ENCODE peak calls at places on chromosomes 2 and 18, in five cellular contexts. P, N, T, A and H are unnamed samples.

GRCh38 chr2:16973586-16974274 is 308.1 kb upstream of the CYRIA start:
- DNase-seq in N (no peak), A (no peak), P (no peak), T (no peak), H (no peak)

GRCh38 chr2:26605195-26605968 is 35.8 kb downstream of the CIB4 start:
- DNase-seq in P (no peak), N (peak), A (peak), T (peak), H (peak)

GRCh38 chr2:98333922-98334321 is 12.3 kb upstream of the CNGA3 start:
- DNase-seq in N (no peak), P (no peak), T (no peak), A (peak), H (no peak)

GRCh38 chr18:59874166-59874565 is 25.6 kb upstream of the PMAIP1 start:
- DNase-seq in N (peak), T (no peak), A (peak), P (no peak), H (no peak)

GRCh38 chr2:68086166-68086565 is 23.4 kb upstream of the C1D start:
- DNase-seq in P (peak), T (no peak), A (no peak), N (no peak), H (no peak)

GRCh38 chr2:42881732-42882131 is 89.3 kb upstream of the HAAO start:
- DNase-seq in P (no peak), N (no peak), A (peak), T (no peak), H (no peak)

GRCh38 chr2:159281002-159281401 is 5.5 kb downstream of the WDSUB1 start:
- DNase-seq in N (no peak), T (no peak), P (no peak), A (no peak), H (no peak)

GRCh38 chr2:54577035-54577434 is 120.9 kb downstream of the SPTBN1 start:
- DNase-seq in N (no peak), T (peak), P (no peak), A (no peak), H (peak)

GRCh38 chr2:15674637-15675455 is 83.2 kb downstream of the DDX1 start:
- DNase-seq in P (no peak), T (no peak), A (no peak), N (no peak), H (no peak)

GRCh38 chr18:69569133-69569532 is 168.4 kb downstream of the DOK6 start:
- DNase-seq in T (no peak), N (no peak), P (no peak), A (no peak), H (no peak)

GRCh38 chr2:142834003-142834402 is 43.5 kb upstream of the KYNU start:
- DNase-seq in T (no peak), N (no peak), A (peak), P (no peak), H (no peak)

GRCh38 chr2:110724820-110725219 is 7.6 kb upstream of the ACOXL start:
- DNase-seq in T (no peak), P (no peak), A (no peak), N (no peak), H (no peak)

GRCh38 chr18:42274488-42275137 is 319.6 kb downstream of the PIK3C3 start:
- DNase-seq in T (peak), N (no peak), P (no peak), A (peak), H (no peak)

GRCh38 chr2:64112016-64112415 is 32.2 kb downstream of the PELI1 start:
- DNase-seq in A (no peak), T (no peak), N (no peak), P (no peak), H (no peak)

GRCh38 chr2:222865301-222865700 is 4.5 kb downstream of the ACSL3 start:
- DNase-seq in T (no peak), N (no peak), P (no peak), A (no peak), H (no peak)

GRCh38 chr18:35311506-35311905 is 21.5 kb upstream of the ZSCAN30 start:
- DNase-seq in T (no peak), P (no peak), N (no peak), A (peak), H (peak)

GRCh38 chr2:188629890-188630483 is 338.3 kb downstream of the GULP1 start:
- DNase-seq in N (no peak), P (no peak), A (peak), T (peak), H (no peak)

GRCh38 chr2:71880287-71880686 is 267.4 kb downstream of the CYP26B1 start:
- DNase-seq in T (no peak), A (no peak), P (no peak), N (no peak), H (no peak)

GRCh38 chr2:235810297-235810696 is 316.5 kb downstream of the AGAP1 start:
- DNase-seq in T (no peak), N (no peak), P (no peak), A (no peak), H (no peak)

GRCh38 chr2:152861349-152861942 is 143.0 kb downstream of the ARL6IP6 start:
- DNase-seq in N (peak), A (peak), P (peak), T (no peak), H (peak)

GRCh38 chr2:118881490-118882129 is 34.2 kb upstream of the EN1 start:
- DNase-seq in A (peak), P (peak), T (peak), N (peak), H (peak)

GRCh38 chr2:171289938-171290480 is 129.3 kb upstream of the TLK1 start:
- DNase-seq in A (peak), T (no peak), P (no peak), N (no peak), H (no peak)

GRCh38 chr18:49876536-49876935 is 63.2 kb upstream of the ACAA2 start:
- DNase-seq in N (no peak), A (no peak), P (no peak), T (no peak), H (no peak)

GRCh38 chr2:218896501-218897393 is 16.1 kb downstream of the WNT10A start:
- DNase-seq in A (peak), P (peak), N (no peak), T (no peak), H (no peak)
- TF ChIP-seq POLR2A in A (no peak), P (no peak), N (no peak), T (no peak), H (no peak)

DNA sequence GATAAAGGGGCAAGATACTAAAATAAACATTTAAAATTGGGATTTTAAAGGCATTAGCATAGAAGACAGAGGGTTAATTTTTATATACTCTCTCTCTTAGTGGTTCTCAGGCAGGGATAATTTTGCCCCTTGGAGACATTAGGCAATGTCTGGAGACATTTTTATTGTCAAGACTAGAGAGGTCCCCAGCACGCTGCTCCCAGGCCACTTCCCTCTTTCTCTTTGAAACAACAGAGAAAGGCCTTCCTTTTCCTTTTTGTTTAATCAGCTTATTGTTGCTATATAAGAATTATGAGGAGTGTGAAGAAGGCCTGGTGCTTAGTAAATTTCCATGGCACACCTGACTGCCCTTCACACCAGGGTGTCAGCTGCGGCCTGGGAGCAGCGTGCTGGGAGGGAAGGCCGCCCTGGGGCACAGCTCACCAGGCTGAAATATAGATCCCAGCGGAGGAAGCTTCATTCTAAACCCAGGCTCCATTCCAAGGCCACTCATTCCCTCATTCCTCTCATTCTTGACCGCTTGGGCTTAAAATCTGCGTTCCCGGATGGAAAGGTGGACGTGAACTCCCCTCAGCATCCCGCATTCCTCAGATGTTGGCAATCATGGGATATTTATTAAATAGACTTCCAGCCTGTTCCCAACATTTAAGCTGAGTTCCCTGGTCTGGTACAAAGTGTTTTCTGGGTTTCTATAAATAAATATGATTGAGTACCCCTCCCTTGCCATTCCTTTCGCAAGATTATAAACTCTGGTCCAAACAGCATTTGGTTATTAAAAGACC is 22.5 kb downstream of the SLC14A2 start:
- DNase-seq in T (peak), N (no peak), P (no peak), A (no peak), H (no peak)
- H3K27ac ChIP-seq in T (peak), N (no peak), P (peak), A (no peak), H (no peak)

DNA sequence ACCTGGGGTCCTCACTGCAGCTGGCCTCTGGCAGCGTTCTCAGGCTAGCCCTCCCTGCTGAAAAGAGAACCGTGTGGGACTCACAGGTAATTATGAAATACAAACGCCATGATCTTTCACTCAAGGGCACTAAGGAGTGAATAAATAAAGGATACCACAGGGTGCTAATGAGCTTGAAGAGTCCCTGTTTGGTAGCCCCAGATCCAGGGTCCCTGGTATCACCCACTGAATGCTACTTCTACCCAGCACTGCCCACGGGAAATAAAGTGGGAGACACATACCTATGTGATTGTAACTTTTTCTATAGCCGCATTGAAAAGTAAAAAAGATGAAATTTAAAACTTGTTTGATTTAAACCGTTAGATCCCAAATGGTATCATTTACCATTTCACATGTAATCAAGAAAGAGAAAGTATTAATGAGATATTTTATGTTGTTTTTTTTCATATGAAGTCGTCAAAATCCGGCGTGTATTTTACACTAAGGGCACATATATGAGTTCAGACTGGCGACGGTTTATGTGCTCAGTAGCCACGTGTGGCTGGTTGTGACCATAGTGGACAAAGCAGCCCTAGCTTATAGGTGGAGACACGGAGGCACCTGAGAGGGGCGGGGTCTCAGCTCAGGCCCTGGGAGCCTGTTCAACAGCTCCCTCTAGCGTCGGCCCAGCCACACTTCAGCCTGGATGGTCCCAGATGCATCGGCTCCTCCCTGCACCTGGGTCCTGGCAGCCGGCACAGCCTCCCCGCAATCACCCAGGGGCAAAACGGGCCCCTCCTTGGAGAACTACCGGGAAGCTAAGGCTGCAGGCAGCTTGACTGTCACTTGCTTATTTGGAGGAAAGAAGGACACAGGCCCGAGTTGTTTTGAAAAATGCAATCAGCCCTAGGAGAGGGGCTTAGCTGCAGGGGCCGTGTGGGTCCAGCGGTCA is 39.2 kb downstream of the ODC1 start:
- DNase-seq in A (peak), P (peak), N (peak), T (peak), H (peak)
- TF ChIP-seq POLR2A in A (no peak), P (peak), N (peak), T (peak), H (no peak)

DNA sequence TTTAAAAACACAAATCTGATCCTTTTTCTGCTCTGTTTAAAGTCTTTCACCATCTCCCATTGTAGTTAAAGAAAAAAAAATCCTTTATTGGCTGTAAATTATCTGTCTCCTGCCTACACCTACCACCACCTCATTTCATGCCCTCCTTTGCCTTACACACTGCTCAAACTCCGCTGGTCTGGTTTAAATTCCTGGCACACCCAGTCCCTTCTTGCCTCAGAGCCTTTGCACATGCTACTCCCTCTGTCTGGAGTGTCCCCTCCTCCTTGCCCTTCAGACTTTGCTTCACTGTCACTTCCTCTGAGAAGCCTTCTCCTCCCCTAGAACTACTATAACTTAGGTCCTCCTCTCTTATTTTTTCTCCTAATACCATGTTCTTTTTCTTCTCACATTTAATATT is 49.6 kb downstream of the OSBPL6 start:
- DNase-seq in A (no peak), T (no peak), N (no peak), P (no peak), H (no peak)
- H3K27ac ChIP-seq in A (no peak), T (no peak), N (no peak), P (no peak), H (no peak)

GRCh38 chr2:44351676-44352075 is 9.6 kb downstream of the PREPL start:
- DNase-seq in N (no peak), A (peak), T (no peak), P (no peak), H (no peak)

GRCh38 chr2:44348385-44348784 is 12.9 kb downstream of the PREPL start:
- DNase-seq in N (no peak), A (peak), P (no peak), T (no peak), H (peak)

GRCh38 chr2:44349506-44349905 is 11.8 kb downstream of the PREPL start:
- DNase-seq in A (no peak), P (no peak), N (no peak), T (no peak), H (no peak)

GRCh38 chr2:44352510-44352909 is 8.8 kb downstream of the PREPL start:
- DNase-seq in T (no peak), A (no peak), P (no peak), N (no peak), H (no peak)

GRCh38 chr2:44351088-44351487 is 10.2 kb downstream of the PREPL start:
- DNase-seq in N (no peak), A (peak), P (no peak), T (no peak), H (no peak)
- TF ChIP-seq POLR2A in N (no peak), A (no peak), P (no peak), T (no peak), H (no peak)

GRCh38 chr2:227761734-227762476 is 16.2 kb downstream of the SCYGR8 start:
- DNase-seq in P (no peak), T (no peak), N (no peak), A (peak), H (no peak)

DNA sequence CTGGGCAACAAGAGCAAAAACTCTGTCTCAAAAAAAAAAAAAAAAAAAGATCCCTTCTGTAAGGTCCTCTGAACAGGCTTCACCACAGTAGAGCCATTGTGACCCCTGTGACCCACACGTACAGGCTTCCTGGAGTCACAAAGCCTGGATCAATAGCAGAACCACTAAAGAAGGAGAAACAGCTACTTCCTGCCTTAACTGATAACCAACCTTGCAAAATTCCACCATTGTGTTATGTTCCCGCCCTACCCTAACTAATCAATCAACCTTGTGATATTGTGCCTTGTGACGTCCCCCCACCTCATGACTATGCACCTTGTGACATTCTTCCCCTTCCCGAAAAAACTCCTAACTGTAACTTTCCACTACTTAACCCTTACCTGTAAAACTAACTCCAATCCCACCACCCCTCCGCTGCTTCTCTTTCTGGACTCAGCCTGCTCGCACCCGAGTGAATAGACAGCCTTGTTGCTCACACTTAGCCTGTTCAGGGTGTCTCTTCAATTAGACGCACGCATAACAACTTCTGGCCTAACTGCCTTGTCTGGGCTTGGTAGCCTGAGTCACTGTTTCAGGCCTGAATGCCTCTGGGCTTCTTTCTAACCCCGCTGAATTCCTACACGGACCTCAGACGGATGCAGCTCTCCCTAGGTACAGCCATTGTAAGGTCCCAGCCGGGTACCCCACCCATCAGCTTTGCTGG is 13.9 kb downstream of the SCYGR8 start:
- DNase-seq in A (no peak), P (no peak), N (no peak), T (no peak), H (no peak)
- H3K27ac ChIP-seq in A (no peak), P (no peak), N (no peak), T (no peak), H (no peak)